ENCODE peak calls at places on chromosomes 11 and 22, in seven cellular contexts. One of them, this sample, is unnamed.

GRCh38 chr11:3129591-3130268 is 35.4 kb downstream of the OSBPL5 start:
- DNase-seq in right lobe of liver: peak
- DNase-seq in AG09309: no peak
- DNase-seq in mammary epithelial cell: no peak
- DNase-seq in A549: no peak
- DNase-seq in neural progenitor cell: no peak
- DNase-seq in cardiac fibroblast: no peak
- DNase-seq in this sample: no peak

GRCh38 chr11:2567026-2567671 is 122.3 kb downstream of the KCNQ1 start:
- DNase-seq in right lobe of liver: peak
- DNase-seq in AG09309: no peak
- DNase-seq in cardiac fibroblast: no peak
- DNase-seq in mammary epithelial cell: no peak
- DNase-seq in neural progenitor cell: no peak
- DNase-seq in A549: no peak
- DNase-seq in this sample: no peak

GRCh38 chr11:84855846-84856245 is 771.3 kb downstream of the DLG2 start:
- DNase-seq in AG09309: peak
- DNase-seq in A549: no peak
- DNase-seq in cardiac fibroblast: peak
- DNase-seq in right lobe of liver: no peak
- DNase-seq in mammary epithelial cell: peak
- DNase-seq in neural progenitor cell: no peak
- DNase-seq in this sample: peak

GRCh38 chr22:50317674-50318073 is 9.1 kb downstream of the DENND6B start:
- DNase-seq in mammary epithelial cell: no peak
- DNase-seq in AG09309: no peak
- DNase-seq in right lobe of liver: no peak
- DNase-seq in neural progenitor cell: no peak
- DNase-seq in A549: no peak
- DNase-seq in cardiac fibroblast: no peak
- DNase-seq in this sample: no peak

GRCh38 chr11:46299425-46300067 is 22.1 kb downstream of the CREB3L1 start:
- DNase-seq in right lobe of liver: no peak
- DNase-seq in AG09309: no peak
- DNase-seq in mammary epithelial cell: no peak
- DNase-seq in A549: peak
- DNase-seq in cardiac fibroblast: peak
- DNase-seq in neural progenitor cell: no peak
- DNase-seq in this sample: no peak

GRCh38 chr11:37770145-37770544 is 1172.1 kb upstream of the RAG2 start:
- DNase-seq in AG09309: no peak
- DNase-seq in right lobe of liver: no peak
- DNase-seq in neural progenitor cell: no peak
- DNase-seq in mammary epithelial cell: peak
- DNase-seq in cardiac fibroblast: peak
- DNase-seq in A549: no peak
- DNase-seq in this sample: peak

GRCh38 chr11:44632466-44633123 is 67.1 kb downstream of the CD82 start:
- DNase-seq in cardiac fibroblast: peak
- DNase-seq in A549: peak
- DNase-seq in AG09309: no peak
- DNase-seq in neural progenitor cell: peak
- DNase-seq in right lobe of liver: peak
- DNase-seq in mammary epithelial cell: no peak
- DNase-seq in this sample: peak

GRCh38 chr22:19937616-19938473 is 3.7 kb upstream of the COMT start:
- DNase-seq in right lobe of liver: no peak
- DNase-seq in mammary epithelial cell: no peak
- DNase-seq in A549: no peak
- DNase-seq in AG09309: no peak
- DNase-seq in cardiac fibroblast: no peak
- DNase-seq in neural progenitor cell: no peak
- DNase-seq in this sample: peak

GRCh38 chr22:39214006-39214382 is 30.8 kb downstream of the PDGFB start:
- DNase-seq in AG09309: no peak
- DNase-seq in cardiac fibroblast: no peak
- DNase-seq in A549: no peak
- DNase-seq in right lobe of liver: no peak
- DNase-seq in mammary epithelial cell: peak
- DNase-seq in neural progenitor cell: no peak
- DNase-seq in this sample: no peak

GRCh38 chr22:27019827-27020226 is 362.4 kb downstream of the MIAT start:
- DNase-seq in cardiac fibroblast: no peak
- DNase-seq in A549: peak
- DNase-seq in right lobe of liver: no peak
- DNase-seq in mammary epithelial cell: peak
- DNase-seq in neural progenitor cell: no peak
- DNase-seq in AG09309: no peak
- DNase-seq in this sample: no peak

GRCh38 chr22:46734830-46735453 is 3.1 kb downstream of the CERK start:
- DNase-seq in mammary epithelial cell: no peak
- DNase-seq in neural progenitor cell: no peak
- DNase-seq in cardiac fibroblast: no peak
- DNase-seq in right lobe of liver: peak
- DNase-seq in A549: no peak
- DNase-seq in AG09309: no peak
- DNase-seq in this sample: peak

GRCh38 chr11:120208777-120209176 is 2.1 kb upstream of the OAF start:
- DNase-seq in A549: peak
- DNase-seq in AG09309: no peak
- DNase-seq in right lobe of liver: no peak
- DNase-seq in mammary epithelial cell: peak
- DNase-seq in cardiac fibroblast: peak
- DNase-seq in neural progenitor cell: no peak
- DNase-seq in this sample: peak

GRCh38 chr11:36095716-36096115 is 151.9 kb downstream of the LDLRAD3 start:
- DNase-seq in AG09309: no peak
- DNase-seq in neural progenitor cell: no peak
- DNase-seq in cardiac fibroblast: no peak
- DNase-seq in A549: no peak
- DNase-seq in mammary epithelial cell: no peak
- DNase-seq in right lobe of liver: no peak
- DNase-seq in this sample: no peak

GRCh38 chr11:125587480-125587879 is 5.2 kb upstream of the STT3A start:
- DNase-seq in A549: no peak
- DNase-seq in right lobe of liver: no peak
- DNase-seq in AG09309: no peak
- DNase-seq in cardiac fibroblast: no peak
- DNase-seq in mammary epithelial cell: no peak
- DNase-seq in neural progenitor cell: no peak
- DNase-seq in this sample: no peak

GRCh38 chr22:46084943-46085830 is 65.1 kb upstream of the PPARA start:
- DNase-seq in AG09309: peak
- DNase-seq in cardiac fibroblast: peak
- DNase-seq in A549: peak
- DNase-seq in mammary epithelial cell: peak
- DNase-seq in right lobe of liver: peak
- DNase-seq in neural progenitor cell: no peak
- DNase-seq in this sample: no peak

GRCh38 chr11:122071680-122072321 is 44.2 kb downstream of the BLID start:
- DNase-seq in right lobe of liver: no peak
- DNase-seq in cardiac fibroblast: no peak
- DNase-seq in neural progenitor cell: peak
- DNase-seq in mammary epithelial cell: no peak
- DNase-seq in AG09309: no peak
- DNase-seq in A549: no peak
- DNase-seq in this sample: no peak

GRCh38 chr11:84398017-84398626 is 1112.0 kb upstream of the CCDC90B start:
- DNase-seq in neural progenitor cell: peak
- DNase-seq in right lobe of liver: no peak
- DNase-seq in cardiac fibroblast: peak
- DNase-seq in A549: peak
- DNase-seq in mammary epithelial cell: peak
- DNase-seq in AG09309: peak
- DNase-seq in this sample: peak

GRCh38 chr22:48959496-48959895 is 868.2 kb downstream of the BRD1 start:
- DNase-seq in A549: no peak
- DNase-seq in right lobe of liver: no peak
- DNase-seq in mammary epithelial cell: no peak
- DNase-seq in AG09309: no peak
- DNase-seq in neural progenitor cell: no peak
- DNase-seq in cardiac fibroblast: no peak
- DNase-seq in this sample: no peak

GRCh38 chr22:50027639-50028537 is 15.3 kb upstream of the IL17REL start:
- DNase-seq in right lobe of liver: no peak
- DNase-seq in mammary epithelial cell: peak
- DNase-seq in neural progenitor cell: no peak
- DNase-seq in A549: peak
- DNase-seq in AG09309: no peak
- DNase-seq in cardiac fibroblast: no peak
- DNase-seq in this sample: peak

GRCh38 chr11:118635237-118635591 is 27.8 kb downstream of the PHLDB1 start:
- DNase-seq in right lobe of liver: no peak
- DNase-seq in cardiac fibroblast: no peak
- DNase-seq in neural progenitor cell: peak
- DNase-seq in mammary epithelial cell: no peak
- DNase-seq in A549: no peak
- DNase-seq in AG09309: no peak
- DNase-seq in this sample: no peak
- H3K4me3 ChIP-seq in right lobe of liver: peak
- H3K4me3 ChIP-seq in cardiac fibroblast: no peak
- H3K4me3 ChIP-seq in neural progenitor cell: peak
- H3K4me3 ChIP-seq in mammary epithelial cell: no peak
- H3K4me3 ChIP-seq in A549: no peak
- H3K4me3 ChIP-seq in AG09309: no peak
- H3K4me3 ChIP-seq in this sample: no peak

GRCh38 chr11:94184362-94184761 is 55.7 kb downstream of the PANX1 start:
- DNase-seq in neural progenitor cell: no peak
- DNase-seq in mammary epithelial cell: no peak
- DNase-seq in A549: no peak
- DNase-seq in AG09309: no peak
- DNase-seq in cardiac fibroblast: no peak
- DNase-seq in right lobe of liver: no peak
- DNase-seq in this sample: no peak

GRCh38 chr11:94185387-94186084 is 56.9 kb downstream of the PANX1 start:
- DNase-seq in cardiac fibroblast: no peak
- DNase-seq in right lobe of liver: no peak
- DNase-seq in A549: no peak
- DNase-seq in AG09309: peak
- DNase-seq in neural progenitor cell: no peak
- DNase-seq in mammary epithelial cell: no peak
- DNase-seq in this sample: peak

GRCh38 chr11:94183251-94183885 is 54.7 kb downstream of the PANX1 start:
- DNase-seq in neural progenitor cell: no peak
- DNase-seq in right lobe of liver: no peak
- DNase-seq in A549: no peak
- DNase-seq in AG09309: no peak
- DNase-seq in cardiac fibroblast: no peak
- DNase-seq in mammary epithelial cell: no peak
- DNase-seq in this sample: no peak

GRCh38 chr11:94183886-94184264 is 55.2 kb downstream of the PANX1 start:
- DNase-seq in mammary epithelial cell: peak
- DNase-seq in cardiac fibroblast: peak
- DNase-seq in A549: peak
- DNase-seq in AG09309: no peak
- DNase-seq in neural progenitor cell: peak
- DNase-seq in right lobe of liver: peak
- DNase-seq in this sample: peak

DNA sequence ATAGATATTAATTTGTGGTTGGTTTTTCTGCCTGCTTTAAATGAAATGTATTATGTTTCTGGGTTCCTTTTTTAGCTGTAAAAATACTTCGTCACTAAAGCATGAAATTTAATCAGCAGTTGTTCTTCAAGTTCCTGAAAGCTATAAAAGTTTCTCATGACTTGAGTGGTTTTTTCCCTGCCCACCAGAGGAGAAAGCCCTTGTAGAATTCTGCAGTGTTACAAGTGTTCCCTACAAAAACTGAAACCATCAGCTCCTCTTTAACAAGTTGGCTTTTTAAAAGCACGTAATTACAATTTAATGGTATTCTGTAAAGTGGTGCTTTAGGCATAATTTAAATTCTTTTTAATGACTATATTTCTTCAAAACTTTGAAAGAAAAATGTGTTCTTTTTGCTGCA is 56.2 kb downstream of the PANX1 start:
- DNase-seq in neural progenitor cell: no peak
- DNase-seq in AG09309: no peak
- DNase-seq in cardiac fibroblast: no peak
- DNase-seq in mammary epithelial cell: no peak
- DNase-seq in A549: no peak
- DNase-seq in right lobe of liver: no peak
- DNase-seq in this sample: no peak
- TF ChIP-seq CTCF in neural progenitor cell: no peak
- TF ChIP-seq CTCF in AG09309: no peak
- TF ChIP-seq CTCF in cardiac fibroblast: no peak
- TF ChIP-seq CTCF in mammary epithelial cell: no peak
- TF ChIP-seq CTCF in A549: no peak
- TF ChIP-seq CTCF in right lobe of liver: no peak
- TF ChIP-seq CTCF in this sample: no peak

GRCh38 chr11:695332-695605 is 247 bp upstream of the DEAF1 start:
- DNase-seq in mammary epithelial cell: no peak
- DNase-seq in right lobe of liver: no peak
- DNase-seq in AG09309: no peak
- DNase-seq in A549: no peak
- DNase-seq in cardiac fibroblast: no peak
- DNase-seq in neural progenitor cell: no peak
- DNase-seq in this sample: no peak
- H3K4me3 ChIP-seq in mammary epithelial cell: peak
- H3K4me3 ChIP-seq in right lobe of liver: peak
- H3K4me3 ChIP-seq in AG09309: peak
- H3K4me3 ChIP-seq in A549: peak
- H3K4me3 ChIP-seq in cardiac fibroblast: peak
- H3K4me3 ChIP-seq in neural progenitor cell: peak
- H3K4me3 ChIP-seq in this sample: peak

DNA sequence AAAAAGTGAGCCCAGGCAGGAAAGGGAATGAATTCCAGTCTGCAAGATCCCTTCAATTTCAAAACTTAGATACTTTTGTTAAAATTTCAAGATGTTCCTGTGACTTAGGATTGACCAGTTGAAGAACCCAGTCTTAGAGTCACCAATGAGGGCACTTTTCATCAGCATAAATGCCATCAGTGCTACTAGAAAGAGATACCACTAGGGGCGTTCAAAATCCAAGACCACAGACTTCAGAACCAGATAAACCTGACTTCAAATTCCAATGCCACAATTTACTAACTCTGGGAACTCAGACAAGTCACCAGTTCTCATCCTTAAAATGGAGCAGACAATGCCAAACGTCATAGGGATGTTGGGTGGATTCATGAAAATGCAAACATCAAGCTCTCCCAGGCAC is 523.2 kb downstream of the BUD13 start:
- DNase-seq in mammary epithelial cell: no peak
- DNase-seq in A549: no peak
- DNase-seq in neural progenitor cell: no peak
- DNase-seq in AG09309: no peak
- DNase-seq in cardiac fibroblast: no peak
- DNase-seq in right lobe of liver: no peak
- DNase-seq in this sample: no peak
- TF ChIP-seq CTCF in mammary epithelial cell: no peak
- TF ChIP-seq CTCF in A549: no peak
- TF ChIP-seq CTCF in neural progenitor cell: no peak
- TF ChIP-seq CTCF in AG09309: no peak
- TF ChIP-seq CTCF in cardiac fibroblast: no peak
- TF ChIP-seq CTCF in right lobe of liver: no peak
- TF ChIP-seq CTCF in this sample: no peak

GRCh38 chr11:16512163-16512562 is 155.8 kb upstream of the SOX6 start:
- DNase-seq in right lobe of liver: no peak
- DNase-seq in cardiac fibroblast: no peak
- DNase-seq in mammary epithelial cell: no peak
- DNase-seq in AG09309: no peak
- DNase-seq in neural progenitor cell: no peak
- DNase-seq in A549: no peak
- DNase-seq in this sample: no peak
- H3K4me3 ChIP-seq in right lobe of liver: no peak
- H3K4me3 ChIP-seq in cardiac fibroblast: no peak
- H3K4me3 ChIP-seq in mammary epithelial cell: no peak
- H3K4me3 ChIP-seq in AG09309: no peak
- H3K4me3 ChIP-seq in neural progenitor cell: no peak
- H3K4me3 ChIP-seq in A549: no peak
- H3K4me3 ChIP-seq in this sample: no peak

This sample was measured in choroid plexus epithelial cell.